ENCODE peak calls at places on chromosomes 7 and 10, in four cellular contexts. Y is T-cell, J is NCI-H1092 treated with DMSO at 0.1 percent for 48 hours, L is upper lobe of right lung. R is an unnamed sample.

GRCh38 chr7:74544706-74545469 is 91.2 kb downstream of the GTF2IRD1 start:
- DNase-seq in Y (no peak), L (peak; percentile 72), J (no peak), R (peak; percentile 29)

GRCh38 chr7:140506788-140507464 is 27.6 kb upstream of the MKRN1 start:
- DNase-seq in L (no peak), J (peak; percentile 38), Y (no peak), R (peak; percentile 67)

GRCh38 chr10:103968441-103969391 is 1.8 kb downstream of the SLK start:
- DNase-seq in J (no peak), L (no peak), Y (no peak), R (no peak)

GRCh38 chr7:305410-306151 is 15.6 kb downstream of the FOXL3 start:
- DNase-seq in J (no peak), Y (no peak), L (peak; percentile 52), R (no peak)

GRCh38 chr10:88986549-88987242 is 3.9 kb upstream of the FAS start:
- DNase-seq in J (no peak), Y (no peak), L (no peak), R (no peak)

GRCh38 chr10:68559872-68560200 is 301 bp upstream of the TET1 start:
- DNase-seq in L (no peak), J (peak; percentile 29), Y (no peak), R (no peak)

GRCh38 chr10:77187376-77187999 is 450.1 kb downstream of the KCNMA1 start:
- DNase-seq in Y (no peak), L (no peak), J (no peak), R (no peak)

GRCh38 chr7:142873281-142873784 is 12.2 kb downstream of the TRPV6 start:
- DNase-seq in L (no peak), Y (no peak), J (no peak), R (no peak)

GRCh38 chr7:1323178-1324027 is 90.7 kb downstream of the UNCX start:
- DNase-seq in Y (no peak), L (no peak), J (no peak), R (no peak)

GRCh38 chr10:73644015-73644743 is 2.9 kb upstream of the MYOZ1 start:
- DNase-seq in J (peak; percentile 25), L (no peak), Y (peak; percentile 37), R (peak; percentile 46)

GRCh38 chr10:65194131-65194530 is 1672.9 kb downstream of the REEP3 start:
- DNase-seq in Y (no peak), L (no peak), J (no peak), R (peak; percentile 36)

GRCh38 chr7:74454059-74454947 is 597 bp downstream of the GTF2IRD1 start:
- DNase-seq in J (no peak), L (no peak), Y (no peak), R (no peak)

GRCh38 chr7:55486172-55486550 is 86.1 kb downstream of the VOPP1 start:
- DNase-seq in L (no peak), J (no peak), Y (no peak), R (no peak)

R was measured in smooth muscle cell of the brain vasculature.